ENCODE peak calls at places on chromosome 10, in nine cellular contexts. U, Z, P, F, C, D, G, Y and V are unnamed samples.

GRCh38 chr10:69464401-69464800 is 13.1 kb downstream of the TSPAN15 start:
- ATAC-seq in U (no peak), Z (peak), P (no peak), F (no peak), C (no peak), D (peak), G (peak), Y (no peak), V (no peak)

GRCh38 chr10:108521827-108522503 is 1357.5 kb upstream of the SORCS1 start:
- ATAC-seq in U (no peak), Z (no peak), P (no peak), F (no peak), C (no peak), D (no peak), G (no peak), Y (no peak), V (no peak)

GRCh38 chr10:67076175-67076574 is 150.3 kb downstream of the LRRTM3 start:
- ATAC-seq in U (no peak), Z (peak), P (no peak), F (no peak), C (peak), D (no peak), G (peak), Y (no peak), V (no peak)

GRCh38 chr10:74208997-74209396 is 58.0 kb downstream of the ADK start:
- ATAC-seq in U (peak), Z (no peak), P (no peak), F (no peak), C (no peak), D (no peak), G (no peak), Y (no peak), V (no peak)

GRCh38 chr10:114779803-114780609 is 41.6 kb upstream of the FHIP2A start:
- ATAC-seq in U (peak), Z (peak), P (peak), F (no peak), C (peak), D (no peak), G (peak), Y (no peak), V (peak)

GRCh38 chr10:60358282-60358681 is 31.4 kb downstream of the ANK3 start:
- ATAC-seq in U (peak), Z (no peak), P (no peak), F (peak), C (no peak), D (no peak), G (no peak), Y (no peak), V (no peak)

GRCh38 chr10:6255548-6256061 is 52.9 kb downstream of the PFKFB3 start:
- ATAC-seq in U (peak), Z (peak), P (no peak), F (no peak), C (no peak), D (no peak), G (no peak), Y (no peak), V (no peak)

GRCh38 chr10:79413196-79413595 is 32.2 kb downstream of the ZCCHC24 start:
- ATAC-seq in U (no peak), Z (peak), P (no peak), F (peak), C (peak), D (peak), G (peak), Y (peak), V (no peak)

GRCh38 chr10:127293640-127294039 is 97.2 kb upstream of the INSYN2A start:
- ATAC-seq in U (no peak), Z (no peak), P (no peak), F (peak), C (no peak), D (no peak), G (no peak), Y (peak), V (no peak)

GRCh38 chr10:49569031-49569765 is 30.3 kb upstream of the ERCC6 start:
- ATAC-seq in U (peak), Z (no peak), P (peak), F (peak), C (peak), D (no peak), G (no peak), Y (no peak), V (peak)

GRCh38 chr10:89235073-89235798 is 16.3 kb downstream of the LIPA start:
- ATAC-seq in U (no peak), Z (peak), P (peak), F (no peak), C (peak), D (peak), G (peak), Y (no peak), V (peak)

GRCh38 chr10:12476661-12477060 is 127.3 kb downstream of the CAMK1D start:
- ATAC-seq in U (no peak), Z (no peak), P (no peak), F (no peak), C (no peak), D (no peak), G (no peak), Y (no peak), V (no peak)